ENCODE peak calls at places on chromosomes 11 and 22, in four cellular contexts. One of them, this sample, is unnamed. For H3K9me3, the result is how much of the 10 kb centered on the place peaks cover.

GRCh38 chr11:34263462-34264186 is 94.2 kb downstream of the ABTB2 start:
- DNase-seq in left lung: no peak
- DNase-seq in thyroid gland: peak
- DNase-seq in tibial artery: no peak
- DNase-seq in this sample: peak

GRCh38 chr22:17235861-17236260 is 16.6 kb upstream of the ADA2 start:
- DNase-seq in left lung: no peak
- DNase-seq in thyroid gland: no peak
- DNase-seq in tibial artery: no peak
- DNase-seq in this sample: no peak

GRCh38 chr11:92311616-92312449 is 87.2 kb downstream of the FAT3 start:
- DNase-seq in left lung: no peak
- DNase-seq in thyroid gland: no peak
- DNase-seq in tibial artery: no peak
- DNase-seq in this sample: no peak

GRCh38 chr22:29627196-29627535 is 23.7 kb downstream of the NF2 start:
- DNase-seq in left lung: no peak
- DNase-seq in thyroid gland: no peak
- DNase-seq in tibial artery: no peak
- DNase-seq in this sample: no peak

GRCh38 chr11:35747638-35748037 is 85.1 kb downstream of the TRIM44 start:
- DNase-seq in left lung: no peak
- DNase-seq in thyroid gland: no peak
- DNase-seq in tibial artery: no peak
- DNase-seq in this sample: no peak

GRCh38 chr11:102260241-102260640 is 57.0 kb upstream of the BIRC3 start:
- DNase-seq in left lung: no peak
- DNase-seq in thyroid gland: no peak
- DNase-seq in tibial artery: no peak
- DNase-seq in this sample: no peak

GRCh38 chr22:29343313-29343805 is 27.9 kb upstream of the RASL10A start:
- DNase-seq in left lung: peak
- DNase-seq in thyroid gland: peak
- DNase-seq in tibial artery: no peak
- DNase-seq in this sample: no peak

GRCh38 chr11:113894421-113894996 is 10.1 kb upstream of the HTR3B start:
- DNase-seq in left lung: no peak
- DNase-seq in thyroid gland: no peak
- DNase-seq in tibial artery: no peak
- DNase-seq in this sample: peak

GRCh38 chr11:73288197-73288872 is 16.2 kb downstream of the P2RY6 start:
- DNase-seq in left lung: no peak
- DNase-seq in thyroid gland: no peak
- DNase-seq in tibial artery: no peak
- DNase-seq in this sample: no peak

GRCh38 chr11:129277216-129277838 is 85.2 kb upstream of the ARHGAP32 start:
- DNase-seq in left lung: no peak
- DNase-seq in thyroid gland: no peak
- DNase-seq in tibial artery: no peak
- DNase-seq in this sample: no peak

GRCh38 chr11:129281471-129282268 is 89.5 kb upstream of the ARHGAP32 start:
- DNase-seq in left lung: no peak
- DNase-seq in thyroid gland: no peak
- DNase-seq in tibial artery: no peak
- DNase-seq in this sample: no peak

GRCh38 chr11:129280027-129280811 is 88.1 kb upstream of the ARHGAP32 start:
- DNase-seq in left lung: no peak
- DNase-seq in thyroid gland: no peak
- DNase-seq in tibial artery: no peak
- DNase-seq in this sample: no peak

GRCh38 chr11:129278586-129279319 is 86.6 kb upstream of the ARHGAP32 start:
- DNase-seq in left lung: peak
- DNase-seq in thyroid gland: peak
- DNase-seq in tibial artery: no peak
- DNase-seq in this sample: no peak

GRCh38 chr11:129279326-129280026 is 87.4 kb upstream of the ARHGAP32 start:
- DNase-seq in left lung: peak
- DNase-seq in thyroid gland: peak
- DNase-seq in tibial artery: peak
- DNase-seq in this sample: peak
- TF ChIP-seq CTCF in left lung: no peak
- TF ChIP-seq CTCF in thyroid gland: no peak
- TF ChIP-seq CTCF in tibial artery: no peak
- TF ChIP-seq CTCF in this sample: no peak

GRCh38 chr11:58801302-58801701 is 43.2 kb downstream of the GLYATL2 start:
- DNase-seq in left lung: no peak
- DNase-seq in thyroid gland: no peak
- DNase-seq in tibial artery: no peak
- DNase-seq in this sample: no peak

GRCh38 chr11:58796333-58797049 is 48.0 kb downstream of the GLYATL2 start:
- DNase-seq in left lung: no peak
- DNase-seq in thyroid gland: no peak
- DNase-seq in tibial artery: no peak
- DNase-seq in this sample: no peak

GRCh38 chr11:58805065-58805464 is 39.4 kb downstream of the GLYATL2 start:
- DNase-seq in left lung: no peak
- DNase-seq in thyroid gland: no peak
- DNase-seq in tibial artery: no peak
- DNase-seq in this sample: no peak

GRCh38 chr11:58807358-58807757 is 37.1 kb downstream of the GLYATL2 start:
- DNase-seq in left lung: no peak
- DNase-seq in thyroid gland: no peak
- DNase-seq in tibial artery: no peak
- DNase-seq in this sample: no peak

DNA sequence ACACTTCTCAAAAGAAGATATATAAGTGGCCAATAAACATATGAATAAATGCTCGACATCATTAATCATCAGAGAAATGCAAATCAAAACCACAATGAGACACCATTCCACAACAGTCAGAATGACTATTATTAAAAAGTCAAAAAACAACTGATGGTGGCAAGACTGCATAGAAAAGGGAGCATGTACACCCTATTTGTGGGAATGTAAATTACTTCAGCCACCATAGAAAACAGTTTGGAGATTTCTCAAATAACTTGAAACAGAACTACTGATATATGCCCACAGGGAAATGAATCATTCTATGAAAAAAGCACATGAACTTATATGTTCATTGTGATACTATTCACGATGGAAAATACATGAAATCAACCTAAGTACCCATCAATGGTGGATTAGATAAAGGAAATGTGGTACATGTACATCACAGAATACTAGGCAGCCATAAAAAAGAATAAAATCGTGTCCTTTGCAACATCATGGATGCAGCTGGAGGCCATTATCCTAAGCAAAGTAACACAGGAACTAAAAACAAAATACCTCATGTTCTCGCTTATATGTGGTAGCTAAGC is 42.4 kb downstream of the GLYATL2 start:
- DNase-seq in left lung: no peak
- DNase-seq in thyroid gland: no peak
- DNase-seq in tibial artery: no peak
- DNase-seq in this sample: no peak
- H3K9me3 ChIP-seq in left lung: under half
- H3K9me3 ChIP-seq in thyroid gland: under half
- H3K9me3 ChIP-seq in tibial artery: under half
- H3K9me3 ChIP-seq in this sample: under half

DNA sequence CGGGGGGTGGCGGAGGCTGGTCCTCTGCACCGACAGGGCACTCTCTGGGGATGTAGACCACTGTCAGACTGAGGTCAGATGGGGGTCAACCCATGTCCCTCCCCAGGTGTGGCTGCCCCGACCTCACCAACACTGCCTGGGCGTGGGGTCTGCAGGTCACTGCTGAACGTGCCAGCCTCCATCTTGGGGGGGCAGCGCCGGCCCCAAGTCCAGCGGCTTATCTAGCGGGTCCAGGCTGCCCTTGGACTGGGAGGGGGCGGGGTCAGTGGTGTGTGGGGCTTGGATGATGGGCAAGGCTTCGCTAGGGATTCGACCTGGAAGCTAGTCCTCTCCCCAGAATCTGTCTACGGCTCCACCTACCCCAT is 178.2 kb downstream of the IGLL1 start:
- DNase-seq in left lung: no peak
- DNase-seq in thyroid gland: peak
- DNase-seq in tibial artery: no peak
- DNase-seq in this sample: peak
- H3K4me3 ChIP-seq in left lung: peak
- H3K4me3 ChIP-seq in thyroid gland: no peak
- H3K4me3 ChIP-seq in tibial artery: peak
- H3K4me3 ChIP-seq in this sample: peak

GRCh38 chr22:22358686-22359085 is 114.1 kb downstream of the VPREB1 start:
- DNase-seq in left lung: no peak
- DNase-seq in thyroid gland: no peak
- DNase-seq in tibial artery: no peak
- DNase-seq in this sample: no peak

GRCh38 chr22:22359465-22359864 is 114.9 kb downstream of the VPREB1 start:
- DNase-seq in left lung: no peak
- DNase-seq in thyroid gland: no peak
- DNase-seq in tibial artery: no peak
- DNase-seq in this sample: no peak

GRCh38 chr22:22358136-22358535 is 113.5 kb downstream of the VPREB1 start:
- DNase-seq in left lung: peak
- DNase-seq in thyroid gland: no peak
- DNase-seq in tibial artery: no peak
- DNase-seq in this sample: no peak

GRCh38 chr22:22355233-22355834 is 110.7 kb downstream of the VPREB1 start:
- DNase-seq in left lung: peak
- DNase-seq in thyroid gland: no peak
- DNase-seq in tibial artery: no peak
- DNase-seq in this sample: no peak

GRCh38 chr22:22357024-22357868 is 112.7 kb downstream of the VPREB1 start:
- DNase-seq in left lung: peak
- DNase-seq in thyroid gland: peak
- DNase-seq in tibial artery: peak
- DNase-seq in this sample: peak
- TF ChIP-seq CTCF in left lung: peak
- TF ChIP-seq CTCF in thyroid gland: peak
- TF ChIP-seq CTCF in tibial artery: peak
- TF ChIP-seq CTCF in this sample: peak

GRCh38 chr22:49140921-49141680 is 686.6 kb downstream of the BRD1 start:
- DNase-seq in left lung: no peak
- DNase-seq in thyroid gland: no peak
- DNase-seq in tibial artery: no peak
- DNase-seq in this sample: no peak

GRCh38 chr22:49138250-49138790 is 689.4 kb downstream of the BRD1 start:
- DNase-seq in left lung: no peak
- DNase-seq in thyroid gland: no peak
- DNase-seq in tibial artery: no peak
- DNase-seq in this sample: no peak

GRCh38 chr22:49137216-49137840 is 690.3 kb downstream of the BRD1 start:
- DNase-seq in left lung: no peak
- DNase-seq in thyroid gland: no peak
- DNase-seq in tibial artery: no peak
- DNase-seq in this sample: no peak

GRCh38 chr22:49141761-49142160 is 685.9 kb downstream of the BRD1 start:
- DNase-seq in left lung: no peak
- DNase-seq in thyroid gland: no peak
- DNase-seq in tibial artery: no peak
- DNase-seq in this sample: no peak

GRCh38 chr22:49139492-49140151 is 688.1 kb downstream of the BRD1 start:
- DNase-seq in left lung: no peak
- DNase-seq in thyroid gland: no peak
- DNase-seq in tibial artery: no peak
- DNase-seq in this sample: no peak
- H3K9me3 ChIP-seq in left lung: under half
- H3K9me3 ChIP-seq in thyroid gland: under half
- H3K9me3 ChIP-seq in tibial artery: under half
- H3K9me3 ChIP-seq in this sample: under half

GRCh38 chr22:44181912-44182590 is 1.3 kb downstream of the PARVG start:
- DNase-seq in left lung: peak
- DNase-seq in thyroid gland: no peak
- DNase-seq in tibial artery: no peak
- DNase-seq in this sample: no peak
- H3K4me3 ChIP-seq in left lung: peak
- H3K4me3 ChIP-seq in thyroid gland: no peak
- H3K4me3 ChIP-seq in tibial artery: peak
- H3K4me3 ChIP-seq in this sample: peak

DNA sequence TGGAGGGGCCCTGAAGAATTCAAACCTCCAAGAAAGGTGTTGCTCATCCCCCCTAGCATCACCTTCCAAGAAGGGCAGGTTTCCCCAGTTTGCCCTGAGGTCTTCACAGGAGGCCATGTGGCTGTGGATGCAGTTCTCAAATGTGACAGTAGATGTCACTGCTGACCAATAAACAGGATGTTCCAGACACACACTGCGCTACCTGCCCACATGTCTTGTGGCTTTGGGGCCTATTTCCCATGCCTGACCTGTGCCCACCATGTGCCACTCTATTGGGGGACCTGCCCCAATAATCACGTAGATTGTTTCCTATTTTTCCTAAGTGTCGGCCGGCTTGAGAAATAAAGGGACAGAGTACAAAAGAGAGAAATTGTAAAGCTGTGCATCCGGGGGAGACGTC is 4.5 kb downstream of the GSTT2 start:
- DNase-seq in left lung: no peak
- DNase-seq in thyroid gland: no peak
- DNase-seq in tibial artery: no peak
- DNase-seq in this sample: no peak
- TF ChIP-seq CTCF in left lung: peak
- TF ChIP-seq CTCF in thyroid gland: no peak
- TF ChIP-seq CTCF in tibial artery: peak
- TF ChIP-seq CTCF in this sample: no peak

GRCh38 chr11:50188040-50188439 is 155.4 kb downstream of the OR4C45 start:
- DNase-seq in left lung: no peak
- DNase-seq in thyroid gland: no peak
- DNase-seq in tibial artery: no peak
- DNase-seq in this sample: no peak
- H3K9me3 ChIP-seq in left lung: under half
- H3K9me3 ChIP-seq in thyroid gland: under half
- H3K9me3 ChIP-seq in tibial artery: under half
- H3K9me3 ChIP-seq in this sample: under half

This sample was measured in testis.